ENCODE peak calls at places on chromosome 1, in eight cellular contexts. N is mammary epithelial cell; Z is naive thymus-derived CD4-positive, alpha-beta T cell; B is colonic mucosa; U is T47D; H is right cardiac atrium; E is posterior cingulate gyrus; R is ELR. M is an unnamed sample.

GRCh38 chr1:147641695-147642592 is 28.4 kb downstream of the ACP6 start:
- DNase-seq in N (peak; percentile 11), Z (peak; percentile 58), B (peak; percentile 75), U (peak; percentile 87), H (no peak), E (no peak), R (peak; percentile 66), M (peak; percentile 53)

GRCh38 chr1:39896909-39897685 is 4.6 kb downstream of the MYCL start:
- DNase-seq in N (no peak), Z (no peak), B (no peak), U (no peak), H (no peak), E (no peak), R (peak; percentile 47), M (no peak)

GRCh38 chr1:54989473-54989872 is 9.0 kb downstream of the TMEM61 start:
- DNase-seq in N (no peak), Z (no peak), B (peak; percentile 74), U (no peak), H (no peak), E (peak; percentile 67), R (no peak), M (no peak)

GRCh38 chr1:62870148-62870547 is 86.2 kb downstream of the ATG4C start:
- DNase-seq in N (no peak), Z (no peak), B (no peak), U (no peak), H (no peak), E (no peak), R (no peak), M (no peak)

GRCh38 chr1:206866062-206866461 is 639 bp downstream of the IL20 start:
- DNase-seq in N (no peak), Z (no peak), B (no peak), U (no peak), H (no peak), E (no peak), R (no peak), M (no peak)

GRCh38 chr1:16628361-16629111 is 15.2 kb upstream of the NBPF1 start:
- DNase-seq in N (no peak), Z (no peak), B (peak; percentile 32), U (no peak), H (peak; percentile 56), E (peak; percentile 92), R (no peak), M (no peak)

GRCh38 chr1:43056981-43057391 is 98.3 kb upstream of the SLC2A1 start:
- DNase-seq in N (no peak), Z (no peak), B (no peak), U (no peak), H (no peak), E (no peak), R (no peak), M (no peak)

GRCh38 chr1:198201956-198202784 is 45.4 kb downstream of the NEK7 start:
- DNase-seq in N (no peak), Z (no peak), B (no peak), U (no peak), H (peak; percentile 32), E (no peak), R (no peak), M (no peak)

GRCh38 chr1:165898837-165899236 is 71.4 kb downstream of the UCK2 start:
- DNase-seq in N (peak; percentile 95), Z (no peak), B (no peak), U (no peak), H (no peak), E (no peak), R (peak; percentile 99), M (no peak)

GRCh38 chr1:91742848-91743292 is 143.1 kb downstream of the TGFBR3 start:
- DNase-seq in N (peak; percentile 55), Z (no peak), B (no peak), U (peak; percentile 66), H (peak; percentile 79), E (peak; percentile 57), R (peak; percentile 15), M (no peak)

GRCh38 chr1:65050735-65051134 is 84.4 kb upstream of the JAK1 start:
- DNase-seq in N (no peak), Z (no peak), B (no peak), U (peak; percentile 58), H (no peak), E (no peak), R (no peak), M (no peak)

GRCh38 chr1:211332036-211332616 is 5.5 kb downstream of the TRAF5 start:
- DNase-seq in N (no peak), Z (no peak), B (no peak), U (no peak), H (no peak), E (no peak), R (no peak), M (no peak)

GRCh38 chr1:22932803-22933470 is 39.7 kb downstream of the LACTBL1 start:
- DNase-seq in N (no peak), Z (no peak), B (no peak), U (no peak), H (no peak), E (peak; percentile 24), R (no peak), M (no peak)